ENCODE peak calls at places on chromosomes 12 and 14, in six cellular contexts. F is PC-3, L is endodermal cell, S is neural crest cell, A is HFFc6, U is Calu3. H is an unnamed sample.

GRCh38 chr12:117986705-117987469 is 18.1 kb upstream of the KSR2 start:
- DNase-seq in U (no peak), L (no peak), S (no peak), A (peak), F (peak), H (no peak)

GRCh38 chr12:131950182-131950913 is 606 bp downstream of the EP400 start:
- DNase-seq in A (no peak), U (peak), S (peak), L (peak), F (no peak), H (peak)

GRCh38 chr14:69879175-69880047 is at the start of gene SMOC1:
- DNase-seq in A (no peak), F (no peak), S (peak), U (peak), L (peak), H (peak)

GRCh38 chr12:122868471-122869177 is 27.3 kb downstream of the VPS37B start:
- DNase-seq in U (no peak), S (no peak), A (no peak), F (no peak), L (no peak), H (no peak)

GRCh38 chr14:35044939-35045797 is 904 bp upstream of the FAM177A1 start:
- DNase-seq in A (no peak), U (no peak), F (no peak), L (no peak), S (no peak), H (no peak)

GRCh38 chr14:65109357-65109756 is 7.0 kb upstream of the MAX start:
- DNase-seq in L (no peak), A (no peak), F (no peak), S (no peak), U (no peak), H (no peak)

GRCh38 chr12:30753761-30754382 is 879 bp downstream of the CAPRIN2 start:
- DNase-seq in A (peak), S (no peak), L (no peak), F (peak), U (peak), H (no peak)

GRCh38 chr12:65598688-65599087 is 225.6 kb upstream of the HMGA2 start:
- DNase-seq in F (no peak), S (no peak), L (no peak), A (no peak), U (no peak), H (no peak)

GRCh38 chr12:116171549-116171948 is 105.9 kb downstream of the MED13L start:
- DNase-seq in S (no peak), U (no peak), L (no peak), F (peak), A (no peak), H (no peak)

GRCh38 chr14:65815127-65815526 is 402.6 kb downstream of the FUT8 start:
- DNase-seq in U (no peak), S (no peak), L (no peak), F (no peak), A (no peak), H (no peak)

GRCh38 chr14:61406198-61406597 is 84.8 kb downstream of the PRKCH start:
- DNase-seq in F (no peak), S (no peak), L (no peak), U (no peak), A (no peak), H (no peak)

GRCh38 chr12:87756111-87756510 is 273.1 kb downstream of the C12orf50 start:
- DNase-seq in S (no peak), L (no peak), U (no peak), A (no peak), F (peak), H (no peak)

GRCh38 chr12:3658327-3659163 is 94.4 kb downstream of the CRACR2A start:
- DNase-seq in U (no peak), S (peak), A (peak), L (peak), F (peak), H (peak)
- TF ChIP-seq CTCF in U (no peak), S (peak), A (peak), L (peak), F (peak), H (peak)

GRCh38 chr12:130925616-130926015 is 28.1 kb upstream of the ADGRD1 start:
- DNase-seq in F (no peak), A (no peak), U (no peak), S (no peak), L (no peak), H (no peak)

GRCh38 chr12:130920711-130921381 is 32.9 kb upstream of the ADGRD1 start:
- DNase-seq in A (peak), U (no peak), L (no peak), S (no peak), F (no peak), H (no peak)

GRCh38 chr12:130929363-130929762 is 24.3 kb upstream of the ADGRD1 start:
- DNase-seq in L (no peak), U (no peak), S (no peak), A (no peak), F (no peak), H (no peak)

GRCh38 chr12:130922584-130922983 is 31.1 kb upstream of the ADGRD1 start:
- DNase-seq in A (no peak), F (no peak), U (no peak), S (no peak), L (no peak), H (no peak)

DNA sequence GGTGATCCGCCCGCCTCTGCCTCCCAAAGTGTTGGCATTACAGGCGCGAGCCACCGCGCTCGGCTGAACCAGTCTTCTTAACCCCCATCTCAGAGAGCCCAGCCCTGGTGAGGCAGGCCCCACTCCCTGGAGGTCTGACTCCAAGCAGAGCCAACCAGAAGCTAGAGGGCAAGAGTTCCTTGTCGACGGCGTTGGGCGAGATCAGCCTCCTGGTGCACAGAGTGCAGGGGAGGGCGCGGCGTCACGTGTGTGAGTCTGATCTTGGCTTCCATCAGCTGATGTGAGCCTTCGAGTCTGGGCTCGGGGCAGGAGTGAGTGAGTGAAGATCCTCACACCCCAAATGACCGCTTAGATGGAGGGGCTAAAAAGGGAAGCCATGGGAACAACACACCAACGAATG is 28.8 kb upstream of the ADGRD1 start:
- DNase-seq in A (no peak), U (no peak), F (no peak), L (no peak), S (no peak), H (no peak)
- TF ChIP-seq CTCF in A (no peak), U (no peak), F (no peak), L (no peak), S (no peak), H (no peak)

GRCh38 chr12:17976202-17976601 is 113.8 kb downstream of the RERGL start:
- DNase-seq in U (peak), A (no peak), F (peak), L (peak), S (no peak), H (no peak)
- TF ChIP-seq CTCF in U (no peak), A (peak), F (peak), L (peak), S (peak), H (peak)

GRCh38 chr12:57590536-57590891 is 478 bp upstream of the PIP4K2C start:
- DNase-seq in L (no peak), S (no peak), U (no peak), F (no peak), A (no peak), H (no peak)

GRCh38 chr12:57591567-57592325 is 754 bp downstream of the PIP4K2C start:
- DNase-seq in L (peak), U (peak), A (no peak), F (peak), S (no peak), H (no peak)

GRCh38 chr12:57592551-57593165 is 1.7 kb downstream of the PIP4K2C start:
- DNase-seq in L (peak), A (no peak), U (no peak), F (peak), S (no peak), H (no peak)

GRCh38 chr12:57590892-57591566 is at the start of gene PIP4K2C:
- DNase-seq in L (peak), F (peak), A (peak), S (no peak), U (peak), H (peak)

GRCh38 chr12:57593187-57593586 is 2.2 kb downstream of the PIP4K2C start:
- DNase-seq in U (no peak), S (no peak), A (no peak), L (peak), F (no peak), H (no peak)
- TF ChIP-seq CTCF in U (no peak), S (no peak), A (no peak), L (no peak), F (no peak), H (no peak)

H was measured in progenitor cell of endocrine pancreas.